ENCODE peak calls at places on chromosomes 6 and 20, in six cellular contexts. One of them, this sample, is unnamed.

GRCh38 chr20:34824026-34824860 is 1.2 kb downstream of the NCOA6 start:
- DNase-seq in cardiac fibroblast: peak
- DNase-seq in CD4-positive, alpha-beta T cell: peak
- DNase-seq in fibroblast of mammary gland: peak
- DNase-seq in GM20000: peak
- DNase-seq in neural crest cell: peak
- DNase-seq in this sample: peak

GRCh38 chr6:1607557-1608221 is 2.0 kb upstream of the FOXC1 start:
- DNase-seq in CD4-positive, alpha-beta T cell: no peak
- DNase-seq in cardiac fibroblast: no peak
- DNase-seq in fibroblast of mammary gland: no peak
- DNase-seq in neural crest cell: no peak
- DNase-seq in GM20000: peak
- DNase-seq in this sample: no peak

GRCh38 chr20:5888051-5888450 is 62.3 kb downstream of the TRMT6 start:
- DNase-seq in cardiac fibroblast: no peak
- DNase-seq in GM20000: no peak
- DNase-seq in CD4-positive, alpha-beta T cell: no peak
- DNase-seq in fibroblast of mammary gland: peak
- DNase-seq in neural crest cell: no peak
- DNase-seq in this sample: no peak

GRCh38 chr20:62010551-62011402 is 54.9 kb downstream of the TAF4 start:
- DNase-seq in CD4-positive, alpha-beta T cell: peak
- DNase-seq in cardiac fibroblast: peak
- DNase-seq in fibroblast of mammary gland: peak
- DNase-seq in GM20000: peak
- DNase-seq in neural crest cell: peak
- DNase-seq in this sample: no peak

GRCh38 chr6:169725270-169726048 is 1.2 kb upstream of the PHF10 start:
- DNase-seq in neural crest cell: peak
- DNase-seq in CD4-positive, alpha-beta T cell: no peak
- DNase-seq in GM20000: no peak
- DNase-seq in fibroblast of mammary gland: peak
- DNase-seq in cardiac fibroblast: peak
- DNase-seq in this sample: peak

GRCh38 chr6:74964871-74965441 is 240.9 kb downstream of the COL12A1 start:
- DNase-seq in fibroblast of mammary gland: no peak
- DNase-seq in neural crest cell: no peak
- DNase-seq in cardiac fibroblast: no peak
- DNase-seq in GM20000: no peak
- DNase-seq in CD4-positive, alpha-beta T cell: no peak
- DNase-seq in this sample: no peak

GRCh38 chr6:32882879-32883250 is 28.9 kb downstream of the PSMB9 start:
- DNase-seq in GM20000: no peak
- DNase-seq in cardiac fibroblast: peak
- DNase-seq in fibroblast of mammary gland: peak
- DNase-seq in CD4-positive, alpha-beta T cell: no peak
- DNase-seq in neural crest cell: no peak
- DNase-seq in this sample: no peak

GRCh38 chr6:81450180-81450579 is 302.3 kb downstream of the TENT5A start:
- DNase-seq in cardiac fibroblast: peak
- DNase-seq in neural crest cell: no peak
- DNase-seq in CD4-positive, alpha-beta T cell: no peak
- DNase-seq in GM20000: no peak
- DNase-seq in fibroblast of mammary gland: peak
- DNase-seq in this sample: no peak

GRCh38 chr20:62761759-62762131 is 34.5 kb upstream of the MRGBP start:
- DNase-seq in CD4-positive, alpha-beta T cell: no peak
- DNase-seq in cardiac fibroblast: no peak
- DNase-seq in GM20000: no peak
- DNase-seq in neural crest cell: no peak
- DNase-seq in fibroblast of mammary gland: no peak
- DNase-seq in this sample: no peak

GRCh38 chr20:57160985-57161384 is 105.5 kb downstream of the BMP7 start:
- DNase-seq in cardiac fibroblast: no peak
- DNase-seq in GM20000: no peak
- DNase-seq in CD4-positive, alpha-beta T cell: no peak
- DNase-seq in fibroblast of mammary gland: no peak
- DNase-seq in neural crest cell: no peak
- DNase-seq in this sample: no peak

DNA sequence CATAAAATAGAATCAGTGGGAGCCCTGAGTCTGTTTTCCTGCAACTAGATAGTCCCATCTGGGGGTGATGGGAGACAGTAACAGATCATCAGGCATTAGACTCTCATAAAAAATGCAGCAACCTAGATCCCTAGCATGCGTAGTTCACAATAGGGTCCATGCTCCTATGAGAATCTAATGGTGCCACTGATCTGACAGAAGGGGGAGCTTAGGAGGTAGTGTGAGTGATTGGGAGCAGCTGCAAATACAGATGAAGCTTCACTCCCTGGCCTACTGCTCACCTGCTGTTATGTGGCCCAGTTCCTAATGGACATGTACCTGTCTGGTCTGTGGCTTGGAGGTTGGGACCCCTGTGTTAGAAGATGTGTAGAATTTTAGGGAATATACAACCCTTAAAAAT is 904.5 kb upstream of the EPHA7 start:
- DNase-seq in fibroblast of mammary gland: no peak
- DNase-seq in CD4-positive, alpha-beta T cell: no peak
- DNase-seq in cardiac fibroblast: no peak
- DNase-seq in GM20000: no peak
- DNase-seq in neural crest cell: no peak
- DNase-seq in this sample: no peak
- TF ChIP-seq CTCF in fibroblast of mammary gland: no peak
- TF ChIP-seq CTCF in CD4-positive, alpha-beta T cell: no peak
- TF ChIP-seq CTCF in cardiac fibroblast: no peak
- TF ChIP-seq CTCF in GM20000: no peak
- TF ChIP-seq CTCF in neural crest cell: no peak
- TF ChIP-seq CTCF in this sample: no peak

GRCh38 chr20:25081730-25082497 is at the start of gene VSX1:
- DNase-seq in CD4-positive, alpha-beta T cell: no peak
- DNase-seq in fibroblast of mammary gland: no peak
- DNase-seq in cardiac fibroblast: no peak
- DNase-seq in GM20000: no peak
- DNase-seq in neural crest cell: no peak
- DNase-seq in this sample: no peak

GRCh38 chr20:25083773-25084615 is 2.1 kb upstream of the VSX1 start:
- DNase-seq in CD4-positive, alpha-beta T cell: no peak
- DNase-seq in GM20000: no peak
- DNase-seq in neural crest cell: peak
- DNase-seq in fibroblast of mammary gland: no peak
- DNase-seq in cardiac fibroblast: no peak
- DNase-seq in this sample: no peak

GRCh38 chr20:25081065-25081729 is 744 bp downstream of the VSX1 start:
- DNase-seq in fibroblast of mammary gland: no peak
- DNase-seq in neural crest cell: peak
- DNase-seq in cardiac fibroblast: no peak
- DNase-seq in CD4-positive, alpha-beta T cell: peak
- DNase-seq in GM20000: no peak
- DNase-seq in this sample: no peak

GRCh38 chr20:25083141-25083772 is 1.3 kb upstream of the VSX1 start:
- DNase-seq in cardiac fibroblast: no peak
- DNase-seq in CD4-positive, alpha-beta T cell: no peak
- DNase-seq in neural crest cell: no peak
- DNase-seq in GM20000: no peak
- DNase-seq in fibroblast of mammary gland: no peak
- DNase-seq in this sample: no peak

DNA sequence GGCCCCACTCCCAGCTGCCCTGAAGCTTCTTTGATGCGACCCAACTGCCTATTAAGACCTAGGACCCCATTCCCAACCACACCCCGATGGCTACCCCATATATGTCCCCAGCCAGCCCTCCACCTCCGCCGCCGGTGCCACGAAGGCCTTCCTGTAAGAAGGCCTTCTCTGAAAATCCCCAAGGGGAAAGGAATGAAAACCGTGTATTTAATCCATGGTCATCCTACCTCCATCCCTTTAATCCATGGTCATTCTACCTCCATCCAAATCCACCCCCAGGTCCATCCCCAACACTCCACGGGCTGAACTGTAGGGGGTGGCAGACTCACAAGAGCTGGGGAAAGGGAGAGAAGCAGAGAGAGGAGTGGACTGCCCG is 545 bp upstream of the VSX1 start:
- DNase-seq in CD4-positive, alpha-beta T cell: no peak
- DNase-seq in fibroblast of mammary gland: no peak
- DNase-seq in GM20000: no peak
- DNase-seq in neural crest cell: no peak
- DNase-seq in cardiac fibroblast: no peak
- DNase-seq in this sample: no peak
- TF ChIP-seq CTCF in CD4-positive, alpha-beta T cell: no peak
- TF ChIP-seq CTCF in fibroblast of mammary gland: peak
- TF ChIP-seq CTCF in GM20000: no peak
- TF ChIP-seq CTCF in neural crest cell: no peak
- TF ChIP-seq CTCF in cardiac fibroblast: peak
- TF ChIP-seq CTCF in this sample: no peak

GRCh38 chr6:41367700-41368099 is 32.3 kb downstream of the NCR2 start:
- DNase-seq in fibroblast of mammary gland: peak
- DNase-seq in neural crest cell: peak
- DNase-seq in GM20000: peak
- DNase-seq in cardiac fibroblast: peak
- DNase-seq in CD4-positive, alpha-beta T cell: no peak
- DNase-seq in this sample: no peak
- TF ChIP-seq CTCF in fibroblast of mammary gland: peak
- TF ChIP-seq CTCF in neural crest cell: peak
- TF ChIP-seq CTCF in GM20000: peak
- TF ChIP-seq CTCF in cardiac fibroblast: peak
- TF ChIP-seq CTCF in CD4-positive, alpha-beta T cell: no peak
- TF ChIP-seq CTCF in this sample: no peak

GRCh38 chr20:12660918-12661317 is 347.9 kb upstream of the SPTLC3 start:
- DNase-seq in CD4-positive, alpha-beta T cell: no peak
- DNase-seq in fibroblast of mammary gland: no peak
- DNase-seq in neural crest cell: peak
- DNase-seq in cardiac fibroblast: no peak
- DNase-seq in GM20000: no peak
- DNase-seq in this sample: no peak
- TF ChIP-seq CTCF in CD4-positive, alpha-beta T cell: no peak
- TF ChIP-seq CTCF in fibroblast of mammary gland: no peak
- TF ChIP-seq CTCF in neural crest cell: peak
- TF ChIP-seq CTCF in cardiac fibroblast: no peak
- TF ChIP-seq CTCF in GM20000: no peak
- TF ChIP-seq CTCF in this sample: no peak

GRCh38 chr6:125019281-125019680 is 57.0 kb downstream of the RNF217 start:
- DNase-seq in cardiac fibroblast: no peak
- DNase-seq in GM20000: no peak
- DNase-seq in neural crest cell: no peak
- DNase-seq in CD4-positive, alpha-beta T cell: no peak
- DNase-seq in fibroblast of mammary gland: no peak
- DNase-seq in this sample: no peak
- TF ChIP-seq CTCF in cardiac fibroblast: no peak
- TF ChIP-seq CTCF in GM20000: no peak
- TF ChIP-seq CTCF in neural crest cell: no peak
- TF ChIP-seq CTCF in CD4-positive, alpha-beta T cell: no peak
- TF ChIP-seq CTCF in fibroblast of mammary gland: no peak
- TF ChIP-seq CTCF in this sample: no peak

GRCh38 chr6:45721665-45722064 is 294.0 kb downstream of the CLIC5 start:
- DNase-seq in CD4-positive, alpha-beta T cell: no peak
- DNase-seq in GM20000: no peak
- DNase-seq in fibroblast of mammary gland: no peak
- DNase-seq in neural crest cell: no peak
- DNase-seq in cardiac fibroblast: no peak
- DNase-seq in this sample: no peak
- TF ChIP-seq CTCF in CD4-positive, alpha-beta T cell: no peak
- TF ChIP-seq CTCF in GM20000: no peak
- TF ChIP-seq CTCF in fibroblast of mammary gland: no peak
- TF ChIP-seq CTCF in neural crest cell: no peak
- TF ChIP-seq CTCF in cardiac fibroblast: no peak
- TF ChIP-seq CTCF in this sample: no peak

GRCh38 chr6:167861424-167861823 is 34.7 kb downstream of the AFDN start:
- DNase-seq in GM20000: no peak
- DNase-seq in CD4-positive, alpha-beta T cell: no peak
- DNase-seq in cardiac fibroblast: no peak
- DNase-seq in fibroblast of mammary gland: no peak
- DNase-seq in neural crest cell: no peak
- DNase-seq in this sample: no peak

GRCh38 chr6:167858086-167858591 is 31.4 kb downstream of the AFDN start:
- DNase-seq in neural crest cell: no peak
- DNase-seq in CD4-positive, alpha-beta T cell: no peak
- DNase-seq in GM20000: no peak
- DNase-seq in fibroblast of mammary gland: peak
- DNase-seq in cardiac fibroblast: peak
- DNase-seq in this sample: no peak

GRCh38 chr6:167856999-167857660 is 30.4 kb downstream of the AFDN start:
- DNase-seq in neural crest cell: no peak
- DNase-seq in cardiac fibroblast: peak
- DNase-seq in GM20000: no peak
- DNase-seq in CD4-positive, alpha-beta T cell: no peak
- DNase-seq in fibroblast of mammary gland: peak
- DNase-seq in this sample: no peak

GRCh38 chr6:167860546-167861226 is 34.0 kb downstream of the AFDN start:
- DNase-seq in cardiac fibroblast: no peak
- DNase-seq in GM20000: no peak
- DNase-seq in CD4-positive, alpha-beta T cell: no peak
- DNase-seq in neural crest cell: no peak
- DNase-seq in fibroblast of mammary gland: no peak
- DNase-seq in this sample: no peak

DNA sequence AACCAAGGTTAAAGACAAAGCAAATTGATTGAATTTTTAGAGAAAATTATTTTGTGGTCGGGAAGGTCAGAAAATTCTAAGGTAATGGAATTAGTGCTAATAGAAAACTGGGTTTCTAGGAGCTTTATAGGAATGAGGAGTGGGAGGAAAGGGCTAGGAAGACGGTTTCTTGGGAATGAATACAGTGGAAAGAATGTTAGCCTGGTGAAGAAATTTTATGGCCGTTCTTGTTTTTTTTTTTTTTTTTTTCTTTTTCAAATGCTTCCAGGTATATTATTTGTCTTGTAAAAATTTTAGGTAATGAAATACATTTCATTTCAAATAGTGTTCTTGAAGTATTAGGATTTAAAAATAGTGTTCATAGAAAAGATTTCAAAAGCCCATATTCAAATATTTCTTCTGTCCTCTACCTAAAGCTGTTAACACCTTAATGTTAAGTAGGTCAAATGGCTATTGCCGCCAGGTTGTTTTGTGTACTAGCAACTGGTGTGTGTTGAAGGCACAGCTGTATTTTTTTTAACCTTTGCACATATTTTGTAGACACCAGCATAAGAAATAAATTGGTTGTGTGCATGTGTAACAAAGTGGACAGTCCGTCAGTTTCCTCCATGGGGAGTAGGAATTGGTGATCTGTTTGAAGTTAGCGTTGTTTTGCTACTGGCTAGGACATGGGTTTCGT is 32.3 kb downstream of the AFDN start:
- DNase-seq in GM20000: no peak
- DNase-seq in cardiac fibroblast: peak
- DNase-seq in CD4-positive, alpha-beta T cell: no peak
- DNase-seq in fibroblast of mammary gland: no peak
- DNase-seq in neural crest cell: no peak
- DNase-seq in this sample: no peak
- TF ChIP-seq CTCF in GM20000: no peak
- TF ChIP-seq CTCF in cardiac fibroblast: no peak
- TF ChIP-seq CTCF in CD4-positive, alpha-beta T cell: no peak
- TF ChIP-seq CTCF in fibroblast of mammary gland: no peak
- TF ChIP-seq CTCF in neural crest cell: no peak
- TF ChIP-seq CTCF in this sample: no peak